ENCODE peak calls at places on chromosome 13, in eight cellular contexts. I is ascending aorta; W is RWPE2; O is CD8-positive, alpha-beta T cell; Q is tibial artery; A is heart left ventricle; Z is esophagus squamous epithelium; F is IMR-90. D is an unnamed sample.

GRCh38 chr13:24827799-24828198 is 63.8 kb downstream of the RNF17 start:
- DNase-seq in I (no peak), W (no peak), O (no peak), Q (no peak), A (no peak), Z (no peak), F (no peak), D (no peak)

GRCh38 chr13:114080739-114081561 is 51.5 kb downstream of the RASA3 start:
- DNase-seq in I (no peak), W (peak), O (no peak), Q (peak), A (peak), Z (no peak), F (no peak), D (no peak)

GRCh38 chr13:52001120-52001731 is 10.0 kb downstream of the ATP7B start:
- DNase-seq in I (no peak), W (no peak), O (no peak), Q (no peak), A (no peak), Z (no peak), F (peak), D (no peak)

GRCh38 chr13:109160887-109161669 is 531.7 kb downstream of the MYO16 start:
- DNase-seq in I (no peak), W (no peak), O (no peak), Q (no peak), A (no peak), Z (no peak), F (no peak), D (no peak)

GRCh38 chr13:46160474-46161066 is 21.4 kb downstream of the LCP1 start:
- DNase-seq in I (no peak), W (no peak), O (no peak), Q (no peak), A (no peak), Z (no peak), F (peak), D (no peak)

GRCh38 chr13:45873491-45874360 is 22.2 kb upstream of the SIAH3 start:
- DNase-seq in I (no peak), W (no peak), O (no peak), Q (no peak), A (no peak), Z (no peak), F (no peak), D (no peak)

GRCh38 chr13:114339779-114340534 is 25.7 kb downstream of the CHAMP1 start:
- DNase-seq in I (no peak), W (no peak), O (peak), Q (no peak), A (no peak), Z (no peak), F (peak), D (no peak)

GRCh38 chr13:83211301-83211700 is 671.0 kb downstream of the SLITRK1 start:
- DNase-seq in I (no peak), W (no peak), O (no peak), Q (no peak), A (no peak), Z (no peak), F (peak), D (no peak)

GRCh38 chr13:51130348-51130747 is 19.3 kb upstream of the C13orf42 start:
- DNase-seq in I (no peak), W (no peak), O (no peak), Q (no peak), A (no peak), Z (no peak), F (no peak), D (no peak)

GRCh38 chr13:51814825-51815650 is 11.1 kb upstream of the DHRS12 start:
- DNase-seq in I (no peak), W (no peak), O (peak), Q (no peak), A (peak), Z (no peak), F (peak), D (peak)

GRCh38 chr13:77729502-77730221 is 32.2 kb downstream of the SLAIN1 start:
- DNase-seq in I (no peak), W (no peak), O (no peak), Q (no peak), A (no peak), Z (no peak), F (no peak), D (no peak)

GRCh38 chr13:35690546-35690945 is 214.1 kb upstream of the MAB21L1 start:
- DNase-seq in I (no peak), W (no peak), O (no peak), Q (no peak), A (no peak), Z (no peak), F (peak), D (no peak)

GRCh38 chr13:113762538-113762937 is 3.5 kb downstream of the TMEM255B start:
- DNase-seq in I (no peak), W (no peak), O (no peak), Q (peak), A (no peak), Z (no peak), F (no peak), D (no peak)

GRCh38 chr13:26679411-26679810 is 81.2 kb downstream of the GPR12 start:
- DNase-seq in I (no peak), W (no peak), O (no peak), Q (no peak), A (no peak), Z (no peak), F (peak), D (no peak)

GRCh38 chr13:42266464-42266863 is 5.5 kb upstream of the AKAP11 start:
- DNase-seq in I (no peak), W (no peak), O (no peak), Q (no peak), A (no peak), Z (no peak), F (peak), D (no peak)

GRCh38 chr13:112954488-112955270 is 14.3 kb upstream of the MCF2L start:
- DNase-seq in I (no peak), W (no peak), O (no peak), Q (peak), A (no peak), Z (no peak), F (no peak), D (no peak)

GRCh38 chr13:23552661-23553060 is 17.6 kb upstream of the TNFRSF19 start:
- DNase-seq in I (no peak), W (no peak), O (no peak), Q (no peak), A (no peak), Z (no peak), F (no peak), D (no peak)

GRCh38 chr13:114010401-114011101 is 36.7 kb upstream of the C13orf46 start:
- DNase-seq in I (no peak), W (peak), O (no peak), Q (peak), A (peak), Z (no peak), F (no peak), D (no peak)

GRCh38 chr13:25175026-25175425 is 2.9 kb upstream of the AMER2 start:
- DNase-seq in I (no peak), W (no peak), O (no peak), Q (no peak), A (no peak), Z (no peak), F (no peak), D (no peak)

GRCh38 chr13:95643814-95644598 is 500 bp downstream of the DZIP1 start:
- DNase-seq in I (no peak), W (peak), O (no peak), Q (no peak), A (no peak), Z (no peak), F (peak), D (no peak)

GRCh38 chr13:88142653-88143052 is 471.5 kb downstream of the SLITRK5 start:
- DNase-seq in I (no peak), W (no peak), O (no peak), Q (no peak), A (no peak), Z (no peak), F (no peak), D (no peak)

GRCh38 chr13:32748305-32748704 is 162.1 kb downstream of the PDS5B start:
- DNase-seq in I (no peak), W (no peak), O (no peak), Q (no peak), A (no peak), Z (no peak), F (no peak), D (no peak)

GRCh38 chr13:30998548-30999140 is 66.2 kb downstream of the TEX26 start:
- DNase-seq in I (no peak), W (no peak), O (no peak), Q (no peak), A (no peak), Z (no peak), F (peak), D (no peak)

GRCh38 chr13:36086117-36086516 is 45.1 kb downstream of the DCLK1 start:
- DNase-seq in I (no peak), W (no peak), O (no peak), Q (no peak), A (no peak), Z (no peak), F (no peak), D (no peak)

GRCh38 chr13:90447735-90448103 is 899.8 kb upstream of the MIR17HG start:
- DNase-seq in I (no peak), W (no peak), O (no peak), Q (no peak), A (no peak), Z (no peak), F (peak), D (no peak)

DNA sequence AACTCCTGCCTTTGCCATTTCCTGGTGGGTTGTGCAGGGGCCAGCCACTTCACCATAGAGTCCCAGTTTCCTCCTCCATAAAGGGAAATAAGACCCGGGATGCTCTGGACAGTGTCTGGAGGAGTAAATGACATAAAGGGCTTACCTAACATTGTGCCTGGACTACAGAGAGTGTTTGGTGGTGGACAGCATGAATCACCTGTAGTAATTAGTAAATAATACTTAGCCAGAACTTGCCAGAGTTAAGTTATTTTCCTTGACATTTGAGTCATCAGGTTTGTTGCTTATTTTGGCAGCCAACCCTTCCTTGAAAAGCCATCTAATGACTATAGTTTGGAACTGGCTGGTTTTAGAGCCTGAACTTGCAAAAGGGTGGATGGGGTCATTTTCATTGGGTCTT is 159.2 kb downstream of the SLC7A1 start:
- DNase-seq in I (no peak), W (no peak), O (no peak), Q (no peak), A (no peak), Z (no peak), F (peak), D (no peak)
- H3K27ac ChIP-seq in I (peak), W (peak), O (no peak), Q (peak), A (peak), Z (no peak), F (no peak), D (peak)

DNA sequence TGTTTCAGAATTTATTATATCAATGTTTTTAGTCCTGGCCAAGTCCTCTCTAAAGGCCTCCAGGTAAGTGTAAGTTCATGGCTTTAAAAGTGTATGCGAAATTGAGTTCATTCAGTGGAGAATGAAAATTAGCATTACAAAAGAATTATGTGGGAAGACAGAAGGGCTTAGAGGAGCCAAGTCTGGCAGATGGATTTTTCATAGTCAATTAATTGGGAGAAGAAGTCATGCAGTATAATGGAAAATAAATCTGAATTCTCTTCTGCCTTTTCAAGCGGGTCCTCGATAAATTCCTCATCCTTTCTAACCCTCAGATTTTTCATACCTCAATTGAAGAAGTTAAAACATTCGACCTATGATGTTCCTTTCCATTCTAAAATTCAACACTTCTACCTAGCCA is 394.2 kb downstream of the ITGBL1 start:
- DNase-seq in I (no peak), W (no peak), O (no peak), Q (no peak), A (no peak), Z (no peak), F (no peak), D (no peak)
- H3K27ac ChIP-seq in I (no peak), W (no peak), O (no peak), Q (no peak), A (no peak), Z (no peak), F (no peak), D (no peak)

GRCh38 chr13:110876592-110876991 is 38.3 kb downstream of the ANKRD10 start:
- DNase-seq in I (no peak), W (no peak), O (no peak), Q (no peak), A (no peak), Z (no peak), F (no peak), D (no peak)
- H3K27ac ChIP-seq in I (no peak), W (no peak), O (no peak), Q (no peak), A (no peak), Z (no peak), F (no peak), D (no peak)

DNA sequence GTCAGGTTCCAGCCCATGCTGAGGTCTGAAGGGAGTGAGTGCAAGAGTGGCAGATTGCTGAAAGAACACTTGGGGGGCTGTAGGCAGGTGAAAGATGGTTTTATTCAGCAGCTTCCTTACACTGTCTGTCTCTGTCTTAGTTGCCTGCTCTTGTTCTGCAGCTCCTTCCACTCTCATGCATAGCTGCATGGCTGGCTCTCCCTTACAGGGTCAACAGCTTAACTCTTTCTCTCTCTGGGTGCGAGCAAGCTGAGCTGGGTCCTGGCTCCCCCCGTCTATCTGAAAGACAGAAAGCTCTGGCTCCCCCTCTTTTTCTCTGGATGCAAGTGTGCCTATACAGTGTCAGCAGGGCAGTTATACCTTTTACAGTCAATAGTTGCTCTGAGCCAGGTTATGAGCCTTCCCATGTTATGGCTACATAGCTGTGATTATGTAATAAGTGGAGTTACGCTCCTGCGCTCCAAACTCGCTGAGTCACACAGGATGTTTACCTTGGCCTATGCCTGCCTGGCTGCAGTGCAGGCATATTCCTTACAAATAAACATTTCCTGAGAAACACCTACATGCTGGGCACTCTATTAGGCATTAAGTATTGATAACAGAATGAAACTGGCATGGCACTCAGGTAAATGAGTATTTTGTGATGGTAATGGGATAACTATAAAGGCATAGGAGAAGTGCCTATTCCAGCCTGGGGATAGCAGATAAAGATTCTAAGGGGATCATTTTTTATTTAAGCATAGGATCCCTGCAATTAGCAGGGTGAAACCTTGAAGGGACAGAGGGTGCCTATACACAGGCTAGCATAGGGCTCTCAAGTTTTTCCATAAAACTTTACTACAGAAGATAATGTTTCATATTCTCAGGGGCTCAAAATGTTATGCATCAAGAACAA is 826.9 kb upstream of the PCDH9 start:
- DNase-seq in I (no peak), W (peak), O (no peak), Q (no peak), A (no peak), Z (no peak), F (peak), D (no peak)
- H3K27ac ChIP-seq in I (no peak), W (peak), O (no peak), Q (no peak), A (no peak), Z (no peak), F (no peak), D (no peak)

GRCh38 chr13:40619479-40619814 is 47.0 kb downstream of the FOXO1 start:
- DNase-seq in I (no peak), W (no peak), O (no peak), Q (no peak), A (no peak), Z (no peak), F (no peak), D (no peak)

GRCh38 chr13:40622246-40622645 is 44.2 kb downstream of the FOXO1 start:
- DNase-seq in I (no peak), W (no peak), O (no peak), Q (no peak), A (no peak), Z (no peak), F (no peak), D (no peak)

GRCh38 chr13:40617801-40618356 is 48.6 kb downstream of the FOXO1 start:
- DNase-seq in I (no peak), W (no peak), O (no peak), Q (no peak), A (no peak), Z (no peak), F (no peak), D (no peak)

GRCh38 chr13:40615619-40616018 is 50.8 kb downstream of the FOXO1 start:
- DNase-seq in I (no peak), W (no peak), O (no peak), Q (no peak), A (no peak), Z (no peak), F (no peak), D (no peak)

GRCh38 chr13:40618581-40619478 is 47.6 kb downstream of the FOXO1 start:
- DNase-seq in I (no peak), W (no peak), O (no peak), Q (no peak), A (no peak), Z (no peak), F (no peak), D (no peak)
- H3K27ac ChIP-seq in I (no peak), W (no peak), O (no peak), Q (no peak), A (no peak), Z (no peak), F (no peak), D (no peak)

D was measured in lung.